ENCODE peak calls at places on chromosome 6, in ten cellular contexts. One of them, this sample, is unnamed.

GRCh38 chr6:49370518-49370917 is 92.5 kb downstream of the MMUT start:
- DNase-seq in K562: no peak
- DNase-seq in prostate gland: no peak
- DNase-seq in transverse colon: no peak
- DNase-seq in IMR-90: no peak
- DNase-seq in A549: no peak
- DNase-seq in thyroid gland: no peak
- DNase-seq in HCT116: no peak
- DNase-seq in ovary: no peak
- DNase-seq in spleen: no peak
- DNase-seq in this sample: no peak

GRCh38 chr6:25576920-25577319 is 75.1 kb upstream of the SCGN start:
- DNase-seq in K562: no peak
- DNase-seq in prostate gland: no peak
- DNase-seq in transverse colon: no peak
- DNase-seq in IMR-90: no peak
- DNase-seq in A549: no peak
- DNase-seq in thyroid gland: no peak
- DNase-seq in HCT116: no peak
- DNase-seq in ovary: no peak
- DNase-seq in spleen: no peak
- DNase-seq in this sample: no peak

GRCh38 chr6:89637960-89638319 is 607 bp downstream of the LYRM2 start:
- DNase-seq in K562: no peak
- DNase-seq in prostate gland: no peak
- DNase-seq in transverse colon: no peak
- DNase-seq in IMR-90: no peak
- DNase-seq in A549: no peak
- DNase-seq in thyroid gland: no peak
- DNase-seq in HCT116: no peak
- DNase-seq in ovary: no peak
- DNase-seq in spleen: no peak
- DNase-seq in this sample: no peak

GRCh38 chr6:108113557-108114519 is 39.3 kb upstream of the OSTM1 start:
- DNase-seq in K562: peak; percentile 60
- DNase-seq in prostate gland: no peak
- DNase-seq in transverse colon: no peak
- DNase-seq in IMR-90: peak; percentile 48
- DNase-seq in A549: peak; percentile 74
- DNase-seq in thyroid gland: peak; percentile 23
- DNase-seq in HCT116: peak; percentile 35
- DNase-seq in ovary: peak; percentile 44
- DNase-seq in spleen: no peak
- DNase-seq in this sample: no peak

GRCh38 chr6:107730106-107730505 is 94.0 kb downstream of the SCML4 start:
- DNase-seq in K562: no peak
- DNase-seq in prostate gland: no peak
- DNase-seq in transverse colon: peak; percentile 22
- DNase-seq in IMR-90: no peak
- DNase-seq in A549: no peak
- DNase-seq in thyroid gland: no peak
- DNase-seq in HCT116: no peak
- DNase-seq in ovary: no peak
- DNase-seq in spleen: no peak
- DNase-seq in this sample: no peak

GRCh38 chr6:134009876-134010275 is 42.5 kb downstream of the SLC2A12 start:
- DNase-seq in K562: no peak
- DNase-seq in prostate gland: no peak
- DNase-seq in transverse colon: no peak
- DNase-seq in IMR-90: no peak
- DNase-seq in A549: no peak
- DNase-seq in thyroid gland: no peak
- DNase-seq in HCT116: no peak
- DNase-seq in ovary: no peak
- DNase-seq in spleen: no peak
- DNase-seq in this sample: no peak

GRCh38 chr6:54722328-54722727 is 124.2 kb upstream of the FAM83B start:
- DNase-seq in K562: no peak
- DNase-seq in prostate gland: peak; percentile 39
- DNase-seq in transverse colon: no peak
- DNase-seq in IMR-90: peak; percentile 3
- DNase-seq in A549: no peak
- DNase-seq in thyroid gland: peak; percentile 25
- DNase-seq in HCT116: no peak
- DNase-seq in ovary: no peak
- DNase-seq in spleen: no peak
- DNase-seq in this sample: no peak

GRCh38 chr6:31546339-31546961 is at the start of gene ATP6V1G2:
- DNase-seq in K562: peak; percentile 86
- DNase-seq in prostate gland: peak; percentile 91
- DNase-seq in transverse colon: peak; percentile 94
- DNase-seq in IMR-90: peak; percentile 93
- DNase-seq in A549: peak; percentile 61
- DNase-seq in thyroid gland: peak; percentile 90
- DNase-seq in HCT116: peak; percentile 94
- DNase-seq in ovary: peak; percentile 91
- DNase-seq in spleen: peak; percentile 95
- DNase-seq in this sample: peak; percentile 87

DNA sequence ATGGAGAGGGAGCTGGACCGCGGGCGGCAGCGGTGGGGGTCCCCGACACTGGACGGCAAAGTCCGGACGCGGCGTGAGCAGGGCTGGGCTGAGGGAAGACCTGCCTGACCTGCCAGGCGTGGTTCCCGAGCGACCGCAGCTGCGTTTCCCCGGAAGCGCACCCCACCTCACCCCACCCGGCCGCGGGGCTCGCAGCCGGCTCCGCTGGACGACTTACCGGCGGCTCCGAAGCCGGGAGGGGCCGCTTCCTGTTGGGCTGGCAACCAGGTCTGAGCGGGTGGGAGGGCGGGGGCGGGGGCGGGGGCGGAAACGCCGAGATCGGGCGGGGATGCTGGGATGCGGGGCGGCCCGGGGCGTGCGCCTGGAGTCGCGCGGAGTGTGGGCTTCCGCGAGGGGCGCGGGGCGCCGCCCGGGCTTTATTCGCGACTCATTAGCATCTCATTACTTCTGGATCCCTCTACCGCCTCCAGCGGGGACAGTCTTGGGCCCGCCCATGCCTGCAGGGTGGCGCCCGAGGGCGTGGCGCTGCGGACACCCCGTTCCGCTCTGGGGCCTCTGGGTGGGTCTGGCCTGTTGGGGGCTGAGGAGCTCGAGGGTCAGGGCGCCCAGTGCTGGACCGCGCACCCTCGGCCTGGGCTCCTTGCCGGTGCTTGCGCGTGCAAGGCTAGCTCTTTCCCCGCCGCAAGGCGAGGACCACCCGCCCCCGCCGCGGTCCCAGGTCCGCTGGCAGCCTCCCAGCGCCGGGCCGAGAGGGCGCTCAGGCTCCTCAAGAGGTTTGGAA is at the start of gene MICAL1:
- DNase-seq in K562: peak; percentile 89
- DNase-seq in prostate gland: peak; percentile 41
- DNase-seq in transverse colon: peak; percentile 90
- DNase-seq in IMR-90: peak; percentile 24
- DNase-seq in A549: peak; percentile 40
- DNase-seq in thyroid gland: peak; percentile 67
- DNase-seq in HCT116: no peak
- DNase-seq in ovary: peak; percentile 79
- DNase-seq in spleen: peak; percentile 98
- DNase-seq in this sample: peak; percentile 75
- TF ChIP-seq POLR2A in K562: peak; percentile 55
- TF ChIP-seq POLR2A in prostate gland: peak; percentile 25
- TF ChIP-seq POLR2A in transverse colon: peak; percentile 63
- TF ChIP-seq POLR2A in IMR-90: no peak
- TF ChIP-seq POLR2A in A549: peak; percentile 47
- TF ChIP-seq POLR2A in thyroid gland: peak; percentile 10
- TF ChIP-seq POLR2A in HCT116: no peak
- TF ChIP-seq POLR2A in ovary: no peak
- TF ChIP-seq POLR2A in spleen: no peak
- TF ChIP-seq POLR2A in this sample: peak; percentile 48

GRCh38 chr6:3046295-3046694 is 22.0 kb upstream of the RIPK1 start:
- DNase-seq in K562: peak; percentile 6
- DNase-seq in prostate gland: no peak
- DNase-seq in transverse colon: no peak
- DNase-seq in IMR-90: no peak
- DNase-seq in A549: no peak
- DNase-seq in thyroid gland: no peak
- DNase-seq in HCT116: no peak
- DNase-seq in ovary: no peak
- DNase-seq in spleen: no peak
- DNase-seq in this sample: no peak

GRCh38 chr6:3041606-3042005 is 26.7 kb upstream of the RIPK1 start:
- DNase-seq in K562: no peak
- DNase-seq in prostate gland: no peak
- DNase-seq in transverse colon: no peak
- DNase-seq in IMR-90: no peak
- DNase-seq in A549: no peak
- DNase-seq in thyroid gland: no peak
- DNase-seq in HCT116: no peak
- DNase-seq in ovary: no peak
- DNase-seq in spleen: no peak
- DNase-seq in this sample: no peak

GRCh38 chr6:3041147-3041546 is 27.1 kb upstream of the RIPK1 start:
- DNase-seq in K562: no peak
- DNase-seq in prostate gland: no peak
- DNase-seq in transverse colon: no peak
- DNase-seq in IMR-90: no peak
- DNase-seq in A549: no peak
- DNase-seq in thyroid gland: no peak
- DNase-seq in HCT116: no peak
- DNase-seq in ovary: no peak
- DNase-seq in spleen: no peak
- DNase-seq in this sample: no peak

GRCh38 chr6:3045777-3046176 is 22.5 kb upstream of the RIPK1 start:
- DNase-seq in K562: no peak
- DNase-seq in prostate gland: no peak
- DNase-seq in transverse colon: no peak
- DNase-seq in IMR-90: no peak
- DNase-seq in A549: no peak
- DNase-seq in thyroid gland: no peak
- DNase-seq in HCT116: no peak
- DNase-seq in ovary: no peak
- DNase-seq in spleen: no peak
- DNase-seq in this sample: no peak

GRCh38 chr6:3045369-3045768 is 22.9 kb upstream of the RIPK1 start:
- DNase-seq in K562: no peak
- DNase-seq in prostate gland: no peak
- DNase-seq in transverse colon: no peak
- DNase-seq in IMR-90: no peak
- DNase-seq in A549: no peak
- DNase-seq in thyroid gland: peak; percentile 76
- DNase-seq in HCT116: no peak
- DNase-seq in ovary: no peak
- DNase-seq in spleen: no peak
- DNase-seq in this sample: no peak
- H3K27ac ChIP-seq in K562: no peak overlapping the region
- H3K27ac ChIP-seq in prostate gland: no peak overlapping the region
- H3K27ac ChIP-seq in transverse colon: no peak overlapping the region
- H3K27ac ChIP-seq in IMR-90: no peak overlapping the region
- H3K27ac ChIP-seq in A549: no peak overlapping the region
- H3K27ac ChIP-seq in thyroid gland: no peak overlapping the region
- H3K27ac ChIP-seq in HCT116: no peak overlapping the region
- H3K27ac ChIP-seq in ovary: no peak overlapping the region
- H3K27ac ChIP-seq in spleen: no peak overlapping the region
- H3K27ac ChIP-seq in this sample: no peak overlapping the region

DNA sequence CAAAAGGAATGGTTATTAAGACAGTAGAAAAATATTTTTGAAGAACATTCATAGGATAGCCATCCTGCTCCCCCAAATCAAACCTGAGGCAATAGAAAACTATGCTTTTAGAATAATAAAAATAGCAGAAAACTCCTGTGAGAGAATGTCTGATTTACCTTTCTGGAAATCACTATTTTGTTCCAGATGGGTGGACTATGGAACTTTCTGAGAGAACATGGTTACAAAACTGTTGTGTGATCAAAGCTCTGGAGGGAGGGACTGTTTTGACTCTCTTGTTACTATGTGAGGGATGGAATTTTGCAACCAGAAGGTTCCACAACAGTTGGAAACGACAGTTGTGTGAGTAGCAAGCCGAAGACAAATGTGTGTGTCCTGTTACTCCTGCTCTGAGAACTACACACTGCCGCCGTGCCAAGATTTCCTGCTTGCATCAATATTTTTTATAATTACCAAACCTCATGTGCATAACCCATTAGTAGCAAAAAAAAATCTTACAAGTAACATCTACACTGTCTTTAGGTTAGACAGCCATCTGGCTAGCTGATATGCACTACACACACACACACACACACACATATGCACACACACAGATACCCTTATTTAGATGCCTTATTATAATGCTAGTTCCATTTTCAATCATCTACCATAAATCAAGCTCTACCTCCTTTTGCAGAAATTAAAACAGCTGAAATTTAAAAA is 11.0 kb upstream of the HIVEP1 start:
- DNase-seq in K562: no peak
- DNase-seq in prostate gland: no peak
- DNase-seq in transverse colon: no peak
- DNase-seq in IMR-90: no peak
- DNase-seq in A549: no peak
- DNase-seq in thyroid gland: no peak
- DNase-seq in HCT116: no peak
- DNase-seq in ovary: no peak
- DNase-seq in spleen: no peak
- DNase-seq in this sample: no peak
- H3K4me3 ChIP-seq in K562: no peak overlapping the region
- H3K4me3 ChIP-seq in prostate gland: no peak overlapping the region
- H3K4me3 ChIP-seq in transverse colon: no peak overlapping the region
- H3K4me3 ChIP-seq in IMR-90: no peak overlapping the region
- H3K4me3 ChIP-seq in A549: no peak overlapping the region
- H3K4me3 ChIP-seq in thyroid gland: no peak overlapping the region
- H3K4me3 ChIP-seq in HCT116: no peak overlapping the region
- H3K4me3 ChIP-seq in ovary: no peak overlapping the region
- H3K4me3 ChIP-seq in spleen: no peak overlapping the region
- H3K4me3 ChIP-seq in this sample: no peak overlapping the region

GRCh38 chr6:143329323-143329722 is 121.2 kb downstream of the ADAT2 start:
- DNase-seq in K562: no peak
- DNase-seq in prostate gland: no peak
- DNase-seq in transverse colon: no peak
- DNase-seq in IMR-90: peak; percentile 41
- DNase-seq in A549: no peak
- DNase-seq in thyroid gland: no peak
- DNase-seq in HCT116: no peak
- DNase-seq in ovary: no peak
- DNase-seq in spleen: no peak
- DNase-seq in this sample: no peak

GRCh38 chr6:143328885-143329284 is 121.6 kb downstream of the ADAT2 start:
- DNase-seq in K562: no peak
- DNase-seq in prostate gland: no peak
- DNase-seq in transverse colon: no peak
- DNase-seq in IMR-90: peak; percentile 27
- DNase-seq in A549: no peak
- DNase-seq in thyroid gland: no peak
- DNase-seq in HCT116: no peak
- DNase-seq in ovary: no peak
- DNase-seq in spleen: no peak
- DNase-seq in this sample: no peak

GRCh38 chr6:143321687-143322086 is 128.8 kb downstream of the ADAT2 start:
- DNase-seq in K562: no peak
- DNase-seq in prostate gland: no peak
- DNase-seq in transverse colon: no peak
- DNase-seq in IMR-90: no peak
- DNase-seq in A549: no peak
- DNase-seq in thyroid gland: no peak
- DNase-seq in HCT116: no peak
- DNase-seq in ovary: no peak
- DNase-seq in spleen: no peak
- DNase-seq in this sample: no peak

GRCh38 chr6:143323729-143324465 is 126.6 kb downstream of the ADAT2 start:
- DNase-seq in K562: no peak
- DNase-seq in prostate gland: no peak
- DNase-seq in transverse colon: no peak
- DNase-seq in IMR-90: no peak
- DNase-seq in A549: no peak
- DNase-seq in thyroid gland: no peak
- DNase-seq in HCT116: no peak
- DNase-seq in ovary: no peak
- DNase-seq in spleen: no peak
- DNase-seq in this sample: no peak

DNA sequence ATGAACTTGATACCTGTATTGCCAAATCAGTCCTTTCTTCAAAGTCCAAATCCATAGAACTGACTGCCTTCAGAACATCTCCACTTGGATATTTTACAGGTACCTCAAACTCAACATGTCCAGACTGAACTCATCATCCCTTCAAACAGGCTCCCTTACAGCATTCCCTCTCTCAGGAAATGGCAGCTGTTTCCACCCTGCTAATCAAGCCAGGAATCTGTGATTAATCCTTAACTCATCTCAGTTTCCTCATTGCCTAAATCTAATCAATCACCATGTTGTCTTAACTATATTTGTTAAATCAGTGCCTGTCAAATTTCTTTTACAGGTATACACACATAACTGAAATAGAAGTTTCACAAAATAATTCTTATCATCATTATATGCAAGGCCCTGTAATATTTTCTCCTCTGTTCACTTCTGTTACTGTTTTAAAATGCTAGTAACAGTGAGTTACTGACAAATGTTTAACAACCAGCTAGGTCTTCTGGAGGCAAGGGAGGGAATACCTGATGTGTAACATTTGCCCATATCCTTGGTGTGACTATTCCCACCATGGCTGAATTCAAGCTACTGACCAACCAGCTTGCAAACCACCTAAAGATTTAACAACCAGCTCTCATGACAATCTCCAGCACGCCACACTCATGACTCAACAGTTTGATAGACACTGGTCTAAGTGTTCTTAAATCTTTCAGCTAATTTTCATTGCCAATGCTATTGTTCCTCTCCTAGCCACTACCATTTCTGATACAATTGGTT is 124.9 kb downstream of the ADAT2 start:
- DNase-seq in K562: no peak
- DNase-seq in prostate gland: no peak
- DNase-seq in transverse colon: no peak
- DNase-seq in IMR-90: peak; percentile 39
- DNase-seq in A549: no peak
- DNase-seq in thyroid gland: no peak
- DNase-seq in HCT116: no peak
- DNase-seq in ovary: no peak
- DNase-seq in spleen: no peak
- DNase-seq in this sample: no peak
- TF ChIP-seq POLR2A in K562: no peak
- TF ChIP-seq POLR2A in prostate gland: no peak
- TF ChIP-seq POLR2A in transverse colon: no peak
- TF ChIP-seq POLR2A in IMR-90: no peak
- TF ChIP-seq POLR2A in A549: no peak
- TF ChIP-seq POLR2A in thyroid gland: no peak
- TF ChIP-seq POLR2A in HCT116: no peak
- TF ChIP-seq POLR2A in ovary: no peak
- TF ChIP-seq POLR2A in spleen: no peak
- TF ChIP-seq POLR2A in this sample: no peak

This sample was measured in body of pancreas.